ENCODE peak calls at places on chromosomes 11 and 22, in four cellular contexts. W, S, K and Z are unnamed samples.

GRCh38 chr11:6606471-6607189 is 3.1 kb downstream of the ILK start:
- DNase-seq in K (peak), W (no peak), S (peak), Z (no peak)

GRCh38 chr11:64120951-64121569 is 44.9 kb downstream of the MACROD1 start:
- DNase-seq in S (peak), W (no peak), K (no peak), Z (no peak)

GRCh38 chr11:8747173-8747572 is 64.6 kb downstream of the RPL27A start:
- DNase-seq in W (no peak), S (no peak), K (no peak), Z (no peak)

GRCh38 chr11:28666632-28667031 is 558.4 kb downstream of the METTL15 start:
- DNase-seq in W (no peak), S (no peak), K (no peak), Z (no peak)

GRCh38 chr22:50144005-50144614 is 26.4 kb upstream of the PANX2 start:
- DNase-seq in W (no peak), K (no peak), S (no peak), Z (no peak)

GRCh38 chr11:121499405-121499804 is 46.6 kb upstream of the SORL1-AS1 start:
- DNase-seq in K (no peak), W (no peak), S (no peak), Z (no peak)

GRCh38 chr11:31512117-31512516 is 2.5 kb downstream of the ELP4 start:
- DNase-seq in S (no peak), K (no peak), W (no peak), Z (no peak)

GRCh38 chr11:47607380-47607779 is 13.2 kb upstream of the C1QTNF4 start:
- DNase-seq in K (no peak), S (no peak), W (no peak), Z (no peak)

GRCh38 chr11:46336781-46337180 is 10.5 kb upstream of the DGKZ start:
- DNase-seq in W (no peak), K (no peak), S (no peak), Z (no peak)

GRCh38 chr11:1880746-1881441 is 10.8 kb downstream of the PRR33 start:
- DNase-seq in W (no peak), S (peak), K (no peak), Z (no peak)

GRCh38 chr11:13316528-13316961 is 39.0 kb downstream of the BMAL1 start:
- DNase-seq in K (peak), S (no peak), W (no peak), Z (no peak)

GRCh38 chr11:57387284-57388030 is 3.0 kb downstream of the PRG2 start:
- DNase-seq in S (peak), K (no peak), W (no peak), Z (no peak)